ENCODE peak calls at places on chromosomes 13 and 19, in nine cellular contexts. One of them, this sample, is unnamed.

GRCh38 chr19:44575116-44575700 is 38.2 kb upstream of the IGSF23 start:
- DNase-seq in activated effector memory CD4-positive, alpha-beta T cell treated with Interleukin-2 at 50 U/mL for 16 hours: no peak
- DNase-seq in mucosa of gallbladder: no peak
- DNase-seq in activated gamma-delta T cell treated with Interleukin-2 at 50 U/mL for 16 hours: no peak
- DNase-seq in C1 segment of cervical spinal cord: no peak
- DNase-seq in renal cortical epithelial cell: no peak
- DNase-seq in Caco-2: no peak
- DNase-seq in GM23248: no peak
- DNase-seq in NB4: no peak
- DNase-seq in this sample: peak

GRCh38 chr19:39342647-39343305 is 555 bp downstream of the SAMD4B start:
- DNase-seq in activated effector memory CD4-positive, alpha-beta T cell treated with Interleukin-2 at 50 U/mL for 16 hours: no peak
- DNase-seq in mucosa of gallbladder: no peak
- DNase-seq in activated gamma-delta T cell treated with Interleukin-2 at 50 U/mL for 16 hours: no peak
- DNase-seq in C1 segment of cervical spinal cord: no peak
- DNase-seq in renal cortical epithelial cell: no peak
- DNase-seq in Caco-2: peak
- DNase-seq in GM23248: peak
- DNase-seq in NB4: no peak
- DNase-seq in this sample: peak

GRCh38 chr13:21833921-21834320 is 163.0 kb downstream of the FGF9 start:
- DNase-seq in activated effector memory CD4-positive, alpha-beta T cell treated with Interleukin-2 at 50 U/mL for 16 hours: no peak
- DNase-seq in mucosa of gallbladder: no peak
- DNase-seq in activated gamma-delta T cell treated with Interleukin-2 at 50 U/mL for 16 hours: no peak
- DNase-seq in C1 segment of cervical spinal cord: no peak
- DNase-seq in renal cortical epithelial cell: no peak
- DNase-seq in Caco-2: no peak
- DNase-seq in GM23248: no peak
- DNase-seq in NB4: peak
- DNase-seq in this sample: no peak

GRCh38 chr19:35225951-35226350 is 2.6 kb downstream of the FAM187B start:
- DNase-seq in activated effector memory CD4-positive, alpha-beta T cell treated with Interleukin-2 at 50 U/mL for 16 hours: no peak
- DNase-seq in mucosa of gallbladder: no peak
- DNase-seq in activated gamma-delta T cell treated with Interleukin-2 at 50 U/mL for 16 hours: no peak
- DNase-seq in C1 segment of cervical spinal cord: no peak
- DNase-seq in renal cortical epithelial cell: no peak
- DNase-seq in Caco-2: no peak
- DNase-seq in GM23248: no peak
- DNase-seq in NB4: no peak
- DNase-seq in this sample: no peak

GRCh38 chr19:916645-917322 is 349 bp upstream of the KISS1R start:
- DNase-seq in activated effector memory CD4-positive, alpha-beta T cell treated with Interleukin-2 at 50 U/mL for 16 hours: no peak
- DNase-seq in mucosa of gallbladder: no peak
- DNase-seq in activated gamma-delta T cell treated with Interleukin-2 at 50 U/mL for 16 hours: no peak
- DNase-seq in C1 segment of cervical spinal cord: no peak
- DNase-seq in renal cortical epithelial cell: no peak
- DNase-seq in Caco-2: peak
- DNase-seq in GM23248: no peak
- DNase-seq in NB4: no peak
- DNase-seq in this sample: no peak

GRCh38 chr13:50127017-50127725 is 111.9 kb downstream of the KCNRG start:
- DNase-seq in activated effector memory CD4-positive, alpha-beta T cell treated with Interleukin-2 at 50 U/mL for 16 hours: peak
- DNase-seq in mucosa of gallbladder: peak
- DNase-seq in activated gamma-delta T cell treated with Interleukin-2 at 50 U/mL for 16 hours: peak
- DNase-seq in C1 segment of cervical spinal cord: no peak
- DNase-seq in renal cortical epithelial cell: no peak
- DNase-seq in Caco-2: no peak
- DNase-seq in GM23248: peak
- DNase-seq in NB4: no peak
- DNase-seq in this sample: no peak

GRCh38 chr13:65497265-65497664 is 1732.9 kb downstream of the PCDH9 start:
- DNase-seq in activated effector memory CD4-positive, alpha-beta T cell treated with Interleukin-2 at 50 U/mL for 16 hours: no peak
- DNase-seq in mucosa of gallbladder: no peak
- DNase-seq in activated gamma-delta T cell treated with Interleukin-2 at 50 U/mL for 16 hours: no peak
- DNase-seq in C1 segment of cervical spinal cord: no peak
- DNase-seq in renal cortical epithelial cell: peak
- DNase-seq in Caco-2: peak
- DNase-seq in GM23248: no peak
- DNase-seq in NB4: no peak
- DNase-seq in this sample: peak

GRCh38 chr13:61760102-61760501 is 344.5 kb upstream of the PCDH20 start:
- DNase-seq in activated effector memory CD4-positive, alpha-beta T cell treated with Interleukin-2 at 50 U/mL for 16 hours: no peak
- DNase-seq in mucosa of gallbladder: no peak
- DNase-seq in activated gamma-delta T cell treated with Interleukin-2 at 50 U/mL for 16 hours: no peak
- DNase-seq in C1 segment of cervical spinal cord: no peak
- DNase-seq in renal cortical epithelial cell: no peak
- DNase-seq in Caco-2: no peak
- DNase-seq in GM23248: no peak
- DNase-seq in NB4: no peak
- DNase-seq in this sample: no peak

GRCh38 chr13:34086281-34086680 is 268.3 kb downstream of the RFC3 start:
- DNase-seq in activated effector memory CD4-positive, alpha-beta T cell treated with Interleukin-2 at 50 U/mL for 16 hours: no peak
- DNase-seq in mucosa of gallbladder: no peak
- DNase-seq in activated gamma-delta T cell treated with Interleukin-2 at 50 U/mL for 16 hours: no peak
- DNase-seq in C1 segment of cervical spinal cord: no peak
- DNase-seq in renal cortical epithelial cell: no peak
- DNase-seq in Caco-2: no peak
- DNase-seq in GM23248: no peak
- DNase-seq in NB4: no peak
- DNase-seq in this sample: no peak

GRCh38 chr13:34762312-34762711 is 179.8 kb upstream of the NBEA start:
- DNase-seq in activated effector memory CD4-positive, alpha-beta T cell treated with Interleukin-2 at 50 U/mL for 16 hours: no peak
- DNase-seq in mucosa of gallbladder: no peak
- DNase-seq in activated gamma-delta T cell treated with Interleukin-2 at 50 U/mL for 16 hours: no peak
- DNase-seq in C1 segment of cervical spinal cord: no peak
- DNase-seq in renal cortical epithelial cell: peak
- DNase-seq in Caco-2: no peak
- DNase-seq in GM23248: peak
- DNase-seq in NB4: no peak
- DNase-seq in this sample: no peak

GRCh38 chr19:54137913-54138776 is 583 bp downstream of the CNOT3 start:
- DNase-seq in activated effector memory CD4-positive, alpha-beta T cell treated with Interleukin-2 at 50 U/mL for 16 hours: no peak
- DNase-seq in mucosa of gallbladder: no peak
- DNase-seq in activated gamma-delta T cell treated with Interleukin-2 at 50 U/mL for 16 hours: peak
- DNase-seq in C1 segment of cervical spinal cord: peak
- DNase-seq in renal cortical epithelial cell: no peak
- DNase-seq in Caco-2: no peak
- DNase-seq in GM23248: peak
- DNase-seq in NB4: no peak
- DNase-seq in this sample: no peak

GRCh38 chr19:19406878-19407639 is 1.6 kb downstream of the GATAD2A start:
- DNase-seq in activated effector memory CD4-positive, alpha-beta T cell treated with Interleukin-2 at 50 U/mL for 16 hours: peak
- DNase-seq in mucosa of gallbladder: peak
- DNase-seq in activated gamma-delta T cell treated with Interleukin-2 at 50 U/mL for 16 hours: peak
- DNase-seq in C1 segment of cervical spinal cord: no peak
- DNase-seq in renal cortical epithelial cell: peak
- DNase-seq in Caco-2: peak
- DNase-seq in GM23248: peak
- DNase-seq in NB4: peak
- DNase-seq in this sample: peak

GRCh38 chr13:32117696-32118095 is 86.1 kb downstream of the FRY start:
- DNase-seq in activated effector memory CD4-positive, alpha-beta T cell treated with Interleukin-2 at 50 U/mL for 16 hours: no peak
- DNase-seq in mucosa of gallbladder: peak
- DNase-seq in activated gamma-delta T cell treated with Interleukin-2 at 50 U/mL for 16 hours: no peak
- DNase-seq in C1 segment of cervical spinal cord: no peak
- DNase-seq in renal cortical epithelial cell: peak
- DNase-seq in Caco-2: no peak
- DNase-seq in GM23248: no peak
- DNase-seq in NB4: peak
- DNase-seq in this sample: peak

GRCh38 chr13:68261105-68261504 is 1031.0 kb upstream of the PCDH9 start:
- DNase-seq in activated effector memory CD4-positive, alpha-beta T cell treated with Interleukin-2 at 50 U/mL for 16 hours: no peak
- DNase-seq in mucosa of gallbladder: no peak
- DNase-seq in activated gamma-delta T cell treated with Interleukin-2 at 50 U/mL for 16 hours: no peak
- DNase-seq in C1 segment of cervical spinal cord: no peak
- DNase-seq in renal cortical epithelial cell: no peak
- DNase-seq in Caco-2: no peak
- DNase-seq in GM23248: no peak
- DNase-seq in NB4: peak
- DNase-seq in this sample: no peak

GRCh38 chr19:11540642-11541041 is 2.0 kb downstream of the CNN1 start:
- DNase-seq in activated effector memory CD4-positive, alpha-beta T cell treated with Interleukin-2 at 50 U/mL for 16 hours: no peak
- DNase-seq in mucosa of gallbladder: no peak
- DNase-seq in activated gamma-delta T cell treated with Interleukin-2 at 50 U/mL for 16 hours: no peak
- DNase-seq in C1 segment of cervical spinal cord: no peak
- DNase-seq in renal cortical epithelial cell: no peak
- DNase-seq in Caco-2: no peak
- DNase-seq in GM23248: no peak
- DNase-seq in NB4: no peak
- DNase-seq in this sample: no peak

GRCh38 chr19:7106711-7107657 is 37.5 kb downstream of the ZNF557 start:
- DNase-seq in activated effector memory CD4-positive, alpha-beta T cell treated with Interleukin-2 at 50 U/mL for 16 hours: no peak
- DNase-seq in mucosa of gallbladder: no peak
- DNase-seq in activated gamma-delta T cell treated with Interleukin-2 at 50 U/mL for 16 hours: no peak
- DNase-seq in C1 segment of cervical spinal cord: no peak
- DNase-seq in renal cortical epithelial cell: no peak
- DNase-seq in Caco-2: no peak
- DNase-seq in GM23248: no peak
- DNase-seq in NB4: no peak
- DNase-seq in this sample: no peak

GRCh38 chr13:111845621-111846351 is 221.2 kb upstream of the SOX1 start:
- DNase-seq in activated effector memory CD4-positive, alpha-beta T cell treated with Interleukin-2 at 50 U/mL for 16 hours: no peak
- DNase-seq in mucosa of gallbladder: no peak
- DNase-seq in activated gamma-delta T cell treated with Interleukin-2 at 50 U/mL for 16 hours: no peak
- DNase-seq in C1 segment of cervical spinal cord: no peak
- DNase-seq in renal cortical epithelial cell: no peak
- DNase-seq in Caco-2: no peak
- DNase-seq in GM23248: no peak
- DNase-seq in NB4: peak
- DNase-seq in this sample: no peak

GRCh38 chr13:106118050-106118449 is 417.4 kb downstream of the EFNB2 start:
- DNase-seq in activated effector memory CD4-positive, alpha-beta T cell treated with Interleukin-2 at 50 U/mL for 16 hours: no peak
- DNase-seq in mucosa of gallbladder: no peak
- DNase-seq in activated gamma-delta T cell treated with Interleukin-2 at 50 U/mL for 16 hours: no peak
- DNase-seq in C1 segment of cervical spinal cord: no peak
- DNase-seq in renal cortical epithelial cell: peak
- DNase-seq in Caco-2: no peak
- DNase-seq in GM23248: peak
- DNase-seq in NB4: no peak
- DNase-seq in this sample: no peak

GRCh38 chr19:35224681-35225604 is 3.6 kb downstream of the FAM187B start:
- DNase-seq in activated effector memory CD4-positive, alpha-beta T cell treated with Interleukin-2 at 50 U/mL for 16 hours: no peak
- DNase-seq in mucosa of gallbladder: no peak
- DNase-seq in activated gamma-delta T cell treated with Interleukin-2 at 50 U/mL for 16 hours: no peak
- DNase-seq in C1 segment of cervical spinal cord: no peak
- DNase-seq in renal cortical epithelial cell: no peak
- DNase-seq in Caco-2: no peak
- DNase-seq in GM23248: no peak
- DNase-seq in NB4: no peak
- DNase-seq in this sample: no peak

GRCh38 chr19:55519461-55520311 is 17.2 kb downstream of the SBK2 start:
- DNase-seq in activated effector memory CD4-positive, alpha-beta T cell treated with Interleukin-2 at 50 U/mL for 16 hours: no peak
- DNase-seq in mucosa of gallbladder: no peak
- DNase-seq in activated gamma-delta T cell treated with Interleukin-2 at 50 U/mL for 16 hours: no peak
- DNase-seq in C1 segment of cervical spinal cord: no peak
- DNase-seq in renal cortical epithelial cell: peak
- DNase-seq in Caco-2: no peak
- DNase-seq in GM23248: peak
- DNase-seq in NB4: no peak
- DNase-seq in this sample: no peak

GRCh38 chr19:12786149-12786870 is 5.0 kb upstream of the JUNB start:
- DNase-seq in activated effector memory CD4-positive, alpha-beta T cell treated with Interleukin-2 at 50 U/mL for 16 hours: no peak
- DNase-seq in mucosa of gallbladder: peak
- DNase-seq in activated gamma-delta T cell treated with Interleukin-2 at 50 U/mL for 16 hours: no peak
- DNase-seq in C1 segment of cervical spinal cord: peak
- DNase-seq in renal cortical epithelial cell: no peak
- DNase-seq in Caco-2: no peak
- DNase-seq in GM23248: no peak
- DNase-seq in NB4: peak
- DNase-seq in this sample: no peak

GRCh38 chr13:103029798-103030197 is 36.4 kb downstream of the SLC10A2 start:
- DNase-seq in activated effector memory CD4-positive, alpha-beta T cell treated with Interleukin-2 at 50 U/mL for 16 hours: no peak
- DNase-seq in mucosa of gallbladder: no peak
- DNase-seq in activated gamma-delta T cell treated with Interleukin-2 at 50 U/mL for 16 hours: no peak
- DNase-seq in C1 segment of cervical spinal cord: no peak
- DNase-seq in renal cortical epithelial cell: no peak
- DNase-seq in Caco-2: no peak
- DNase-seq in GM23248: no peak
- DNase-seq in NB4: no peak
- DNase-seq in this sample: no peak

GRCh38 chr19:16062789-16063188 is 13.5 kb upstream of the TPM4 start:
- DNase-seq in activated effector memory CD4-positive, alpha-beta T cell treated with Interleukin-2 at 50 U/mL for 16 hours: peak
- DNase-seq in mucosa of gallbladder: no peak
- DNase-seq in activated gamma-delta T cell treated with Interleukin-2 at 50 U/mL for 16 hours: peak
- DNase-seq in C1 segment of cervical spinal cord: no peak
- DNase-seq in renal cortical epithelial cell: peak
- DNase-seq in Caco-2: peak
- DNase-seq in GM23248: no peak
- DNase-seq in NB4: peak
- DNase-seq in this sample: peak

GRCh38 chr19:11136400-11137101 is 19.0 kb downstream of the SPC24 start:
- DNase-seq in activated effector memory CD4-positive, alpha-beta T cell treated with Interleukin-2 at 50 U/mL for 16 hours: no peak
- DNase-seq in mucosa of gallbladder: no peak
- DNase-seq in activated gamma-delta T cell treated with Interleukin-2 at 50 U/mL for 16 hours: no peak
- DNase-seq in C1 segment of cervical spinal cord: no peak
- DNase-seq in renal cortical epithelial cell: no peak
- DNase-seq in Caco-2: no peak
- DNase-seq in GM23248: no peak
- DNase-seq in NB4: no peak
- DNase-seq in this sample: no peak

GRCh38 chr19:36604656-36605100 is 435 bp upstream of the ZNF382 start:
- DNase-seq in activated effector memory CD4-positive, alpha-beta T cell treated with Interleukin-2 at 50 U/mL for 16 hours: peak
- DNase-seq in mucosa of gallbladder: peak
- DNase-seq in activated gamma-delta T cell treated with Interleukin-2 at 50 U/mL for 16 hours: peak
- DNase-seq in C1 segment of cervical spinal cord: peak
- DNase-seq in renal cortical epithelial cell: peak
- DNase-seq in Caco-2: no peak
- DNase-seq in GM23248: peak
- DNase-seq in NB4: peak
- DNase-seq in this sample: peak

GRCh38 chr19:2084993-2085720 is 11.0 kb downstream of the MOB3A start:
- DNase-seq in activated effector memory CD4-positive, alpha-beta T cell treated with Interleukin-2 at 50 U/mL for 16 hours: peak
- DNase-seq in mucosa of gallbladder: peak
- DNase-seq in activated gamma-delta T cell treated with Interleukin-2 at 50 U/mL for 16 hours: peak
- DNase-seq in C1 segment of cervical spinal cord: no peak
- DNase-seq in renal cortical epithelial cell: peak
- DNase-seq in Caco-2: no peak
- DNase-seq in GM23248: peak
- DNase-seq in NB4: peak
- DNase-seq in this sample: peak

GRCh38 chr19:8001995-8002849 is 3.2 kb downstream of the ELAVL1 start:
- DNase-seq in activated effector memory CD4-positive, alpha-beta T cell treated with Interleukin-2 at 50 U/mL for 16 hours: peak
- DNase-seq in mucosa of gallbladder: peak
- DNase-seq in activated gamma-delta T cell treated with Interleukin-2 at 50 U/mL for 16 hours: peak
- DNase-seq in C1 segment of cervical spinal cord: peak
- DNase-seq in renal cortical epithelial cell: peak
- DNase-seq in Caco-2: peak
- DNase-seq in GM23248: peak
- DNase-seq in NB4: peak
- DNase-seq in this sample: peak

GRCh38 chr19:39425744-39426143 is 10.0 kb downstream of the RPS16 start:
- DNase-seq in activated effector memory CD4-positive, alpha-beta T cell treated with Interleukin-2 at 50 U/mL for 16 hours: no peak
- DNase-seq in mucosa of gallbladder: no peak
- DNase-seq in activated gamma-delta T cell treated with Interleukin-2 at 50 U/mL for 16 hours: no peak
- DNase-seq in C1 segment of cervical spinal cord: no peak
- DNase-seq in renal cortical epithelial cell: no peak
- DNase-seq in Caco-2: no peak
- DNase-seq in GM23248: no peak
- DNase-seq in NB4: no peak
- DNase-seq in this sample: no peak

GRCh38 chr19:2270157-2270571 is 11.8 kb downstream of the PEAK3 start:
- DNase-seq in activated effector memory CD4-positive, alpha-beta T cell treated with Interleukin-2 at 50 U/mL for 16 hours: no peak
- DNase-seq in mucosa of gallbladder: no peak
- DNase-seq in activated gamma-delta T cell treated with Interleukin-2 at 50 U/mL for 16 hours: peak
- DNase-seq in C1 segment of cervical spinal cord: no peak
- DNase-seq in renal cortical epithelial cell: no peak
- DNase-seq in Caco-2: no peak
- DNase-seq in GM23248: peak
- DNase-seq in NB4: peak
- DNase-seq in this sample: peak

GRCh38 chr19:16575861-16576689 is 3.9 kb upstream of the SLC35E1 start:
- DNase-seq in activated effector memory CD4-positive, alpha-beta T cell treated with Interleukin-2 at 50 U/mL for 16 hours: no peak
- DNase-seq in mucosa of gallbladder: no peak
- DNase-seq in activated gamma-delta T cell treated with Interleukin-2 at 50 U/mL for 16 hours: no peak
- DNase-seq in C1 segment of cervical spinal cord: no peak
- DNase-seq in renal cortical epithelial cell: no peak
- DNase-seq in Caco-2: no peak
- DNase-seq in GM23248: no peak
- DNase-seq in NB4: no peak
- DNase-seq in this sample: no peak

GRCh38 chr19:19021115-19021514 is 12.2 kb downstream of the SUGP2 start:
- DNase-seq in activated effector memory CD4-positive, alpha-beta T cell treated with Interleukin-2 at 50 U/mL for 16 hours: no peak
- DNase-seq in mucosa of gallbladder: no peak
- DNase-seq in activated gamma-delta T cell treated with Interleukin-2 at 50 U/mL for 16 hours: no peak
- DNase-seq in C1 segment of cervical spinal cord: no peak
- DNase-seq in renal cortical epithelial cell: peak
- DNase-seq in Caco-2: no peak
- DNase-seq in GM23248: peak
- DNase-seq in NB4: no peak
- DNase-seq in this sample: peak